ENCODE peak calls at places on chromosome 18, in six cellular contexts. D is GM10248; F is Peyer's patch; R is stimulated activated CD4-positive, alpha-beta T cell treated with anti-CD3 and anti-CD28 coated beads, Interleukin-15, amount 100 ng/mL, for 1 hour; A is posterior vena cava; Q is choroid plexus epithelial cell. Y is an unnamed sample.

GRCh38 chr18:3995476-3996102 is 459.5 kb downstream of the DLGAP1 start:
- DNase-seq in D (peak), F (no peak), R (peak), A (no peak), Q (peak), Y (peak)

GRCh38 chr18:24600076-24600654 is 139.7 kb downstream of the HRH4 start:
- DNase-seq in D (peak), F (no peak), R (no peak), A (no peak), Q (peak), Y (peak)

GRCh38 chr18:59961086-59961485 is 61.3 kb downstream of the PMAIP1 start:
- DNase-seq in D (peak), F (no peak), R (no peak), A (no peak), Q (no peak), Y (peak)

GRCh38 chr18:31058897-31059296 is 16.4 kb upstream of the DSC3 start:
- DNase-seq in D (no peak), F (no peak), R (no peak), A (no peak), Q (no peak), Y (no peak)

GRCh38 chr18:70553961-70554325 is 265.1 kb downstream of the SOCS6 start:
- DNase-seq in D (no peak), F (no peak), R (no peak), A (no peak), Q (no peak), Y (no peak)

GRCh38 chr18:41372266-41372665 is 582.8 kb upstream of the PIK3C3 start:
- DNase-seq in D (no peak), F (no peak), R (no peak), A (no peak), Q (no peak), Y (no peak)

GRCh38 chr18:21314721-21315120 is 72.7 kb downstream of the GREB1L start:
- DNase-seq in D (no peak), F (no peak), R (no peak), A (no peak), Q (no peak), Y (no peak)

GRCh38 chr18:49625021-49625691 is 63.3 kb downstream of the LIPG start:
- DNase-seq in D (no peak), F (no peak), R (no peak), A (no peak), Q (peak), Y (no peak)